ENCODE peak calls at places on chromosomes 4 and X, in four cellular contexts. G is IMR-90, W is mammary epithelial cell, X is adipocyte. K is an unnamed sample.

GRCh38 chr4:30553721-30554120 is 166.4 kb upstream of the PCDH7 start:
- DNase-seq in W (no peak), G (peak), X (peak), K (no peak)

GRCh38 chrX:68492583-68492982 is 6.3 kb upstream of the YIPF6 start:
- DNase-seq in G (no peak), W (no peak), X (no peak), K (no peak)

GRCh38 chr4:26632916-26633315 is 49.0 kb downstream of the TBC1D19 start:
- DNase-seq in W (no peak), G (no peak), X (peak), K (no peak)

GRCh38 chr4:10384974-10385373 is 72.3 kb downstream of the ZNF518B start:
- DNase-seq in X (no peak), G (no peak), W (peak), K (no peak)

GRCh38 chr4:26330186-26330787 is 9.5 kb downstream of the RBPJ start:
- DNase-seq in G (peak), X (peak), W (peak), K (peak)

GRCh38 chrX:150200820-150201287 is 162.3 kb upstream of the MAMLD1 start:
- DNase-seq in X (peak), G (peak), W (peak), K (peak)

GRCh38 chr4:5588046-5588445 is 120.3 kb downstream of the EVC2 start:
- DNase-seq in W (no peak), G (no peak), X (no peak), K (no peak)

GRCh38 chr4:12588572-12588971 is 895.6 kb downstream of the RAB28 start:
- DNase-seq in X (no peak), W (no peak), G (no peak), K (no peak)

GRCh38 chr4:157840630-157841029 is 332.2 kb downstream of the GASK1B start:
- DNase-seq in X (no peak), G (no peak), W (no peak), K (no peak)

GRCh38 chr4:180589575-180589974 is 1653.6 kb upstream of the TENM3 start:
- DNase-seq in X (no peak), G (no peak), W (no peak), K (no peak)

GRCh38 chr4:5051210-5051691 is at the start of gene STK32B:
- DNase-seq in X (peak), W (peak), G (peak), K (peak)

GRCh38 chr4:118839221-118839927 is 3.4 kb upstream of the SEC24D start:
- DNase-seq in X (no peak), W (no peak), G (no peak), K (no peak)

GRCh38 chr4:163164591-163164990 is 2.1 kb downstream of the NAF1 start:
- DNase-seq in X (peak), W (peak), G (no peak), K (no peak)

GRCh38 chrX:75784689-75785491 is at the start of gene MAGEE2:
- DNase-seq in X (no peak), W (no peak), G (no peak), K (no peak)

GRCh38 chr4:99033956-99034355 is 38.4 kb downstream of the METAP1 start:
- DNase-seq in W (no peak), G (peak), X (peak), K (no peak)

GRCh38 chr4:24489870-24490269 is 94.5 kb downstream of the DHX15 start:
- DNase-seq in X (peak), G (no peak), W (no peak), K (no peak)

GRCh38 chrX:74492720-74493201 is 71.5 kb downstream of the SLC16A2 start:
- DNase-seq in W (no peak), G (no peak), X (no peak), K (no peak)

GRCh38 chrX:84248226-84248625 is 60.2 kb upstream of the RPS6KA6 start:
- DNase-seq in X (peak), W (peak), G (peak), K (peak)

GRCh38 chr4:87073187-87073569 is 138.4 kb downstream of the AFF1 start:
- DNase-seq in W (no peak), G (no peak), X (no peak), K (no peak)

GRCh38 chr4:24642941-24643628 is 58.7 kb upstream of the DHX15 start:
- DNase-seq in X (peak), G (peak), W (no peak), K (peak)

GRCh38 chr4:169042608-169043007 is 32.6 kb upstream of the CBR4 start:
- DNase-seq in X (no peak), W (no peak), G (no peak), K (no peak)

GRCh38 chrX:82163701-82164100 is 961.8 kb downstream of the SH3BGRL start:
- DNase-seq in W (no peak), X (peak), G (no peak), K (peak)

GRCh38 chr4:5232549-5232948 is 181.3 kb downstream of the STK32B start:
- DNase-seq in X (no peak), W (no peak), G (no peak), K (no peak)

GRCh38 chr4:42302348-42302747 is 94.9 kb upstream of the SHISA3 start:
- DNase-seq in W (no peak), X (peak), G (peak), K (peak)

GRCh38 chrX:93874554-93874953 is 200.5 kb downstream of the FAM133A start:
- DNase-seq in X (peak), G (no peak), W (peak), K (peak)

GRCh38 chrX:12494400-12495138 is 296.6 kb upstream of the PRPS2 start:
- DNase-seq in W (no peak), X (no peak), G (no peak), K (no peak)

GRCh38 chr4:75662626-75663025 is 10.6 kb downstream of the G3BP2 start:
- DNase-seq in G (no peak), W (no peak), X (no peak), K (no peak)

GRCh38 chr4:185870437-185870836 is 58.4 kb upstream of the SORBS2 start:
- DNase-seq in X (no peak), G (no peak), W (no peak), K (no peak)

GRCh38 chr4:15381806-15382338 is 46.0 kb upstream of the C1QTNF7 start:
- DNase-seq in G (no peak), X (no peak), W (no peak), K (no peak)

DNA sequence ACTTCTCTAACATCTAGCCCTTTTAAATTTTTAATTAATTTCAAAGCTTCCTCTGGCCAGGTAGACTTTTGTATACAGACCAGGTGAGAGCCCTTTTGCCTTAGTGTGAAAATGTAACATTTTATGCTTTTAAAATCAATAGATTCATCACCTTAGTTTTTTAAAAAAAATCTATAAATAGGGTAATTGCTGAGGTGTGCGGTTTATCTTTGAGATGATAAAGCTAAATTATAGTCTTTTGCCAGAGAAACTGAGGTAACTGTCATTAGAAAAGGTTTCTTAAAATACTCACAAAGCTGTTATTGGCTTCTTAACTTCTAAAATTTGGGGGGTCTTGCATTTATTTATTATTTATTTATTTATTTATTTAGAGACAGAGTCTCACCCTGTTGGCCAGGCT is 62.9 kb downstream of the NELFA start:
- DNase-seq in W (no peak), G (no peak), X (no peak), K (no peak)
- H3K9ac ChIP-seq in W (no peak), G (no peak), X (no peak), K (no peak)

DNA sequence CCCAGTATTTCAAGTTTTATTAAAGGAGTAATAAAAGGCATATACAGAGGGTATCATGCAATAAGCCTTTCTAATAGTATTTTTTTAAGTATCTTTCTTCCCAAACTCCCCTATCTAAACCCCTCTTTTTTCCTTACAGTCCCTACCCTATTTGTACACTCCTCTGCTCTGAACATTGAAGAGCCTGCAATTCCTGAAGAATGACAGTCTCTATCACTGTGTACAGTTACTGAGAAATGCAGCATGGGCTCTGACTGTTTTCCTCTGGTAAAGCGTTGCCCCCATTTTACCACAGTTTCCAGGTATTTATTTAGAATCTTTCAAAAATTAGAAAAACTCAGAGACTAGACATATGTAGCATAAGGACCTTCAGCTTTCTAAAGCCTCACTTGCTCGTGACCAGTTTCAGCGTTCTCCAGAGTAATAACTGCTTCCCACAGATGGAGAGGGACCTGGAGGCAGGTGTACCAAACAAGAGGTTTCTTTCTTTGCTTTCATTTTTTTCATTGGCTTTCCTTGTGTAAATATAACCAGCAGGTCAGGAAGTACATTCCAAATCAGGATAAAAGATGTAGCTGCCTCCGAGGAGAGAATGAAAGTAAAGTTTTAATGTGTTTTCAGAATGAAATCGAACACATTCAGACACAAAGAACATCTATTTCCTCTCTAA is 230.8 kb downstream of the CFAP299 start:
- DNase-seq in G (no peak), W (no peak), X (no peak), K (peak)
- H3K9ac ChIP-seq in G (no peak), W (no peak), X (no peak), K (no peak)

GRCh38 chr4:77157859-77158486 is 966 bp downstream of the CCNG2 start:
- DNase-seq in W (peak), X (peak), G (peak), K (peak)
- H3K9ac ChIP-seq in W (peak), X (peak), G (peak), K (peak)

GRCh38 chrX:21375795-21376069 is 1.5 kb downstream of the CNKSR2 start:
- DNase-seq in X (no peak), W (no peak), G (no peak), K (no peak)
- H3K9ac ChIP-seq in X (no peak), W (no peak), G (no peak), K (no peak)